ENCODE peak calls at places on chromosomes 1 and 21, in six cellular contexts. H, O, P, J, X and R are unnamed samples.

GRCh38 chr1:69871412-69871811 is 303.7 kb downstream of the LRRC7 start:
- DNase-seq in H (no peak), O (no peak), P (no peak), J (no peak), X (no peak), R (no peak)

GRCh38 chr21:28884481-28884880 is 108.2 kb downstream of the LTN1 start:
- DNase-seq in H (peak), O (no peak), P (peak), J (no peak), X (no peak), R (peak)

GRCh38 chr1:31705080-31705866 is 1.5 kb upstream of the COL16A1 start:
- DNase-seq in H (peak), O (peak), P (peak), J (peak), X (peak), R (peak)

GRCh38 chr1:63746129-63746864 is 27.5 kb upstream of the ROR1 start:
- DNase-seq in H (peak), O (peak), P (peak), J (no peak), X (no peak), R (peak)

GRCh38 chr1:3462356-3463012 is 8.0 kb downstream of the ARHGEF16 start:
- DNase-seq in H (no peak), O (no peak), P (no peak), J (peak), X (no peak), R (no peak)

GRCh38 chr1:87149166-87150065 is 179.3 kb upstream of the LMO4 start:
- DNase-seq in H (peak), O (no peak), P (peak), J (no peak), X (no peak), R (peak)

GRCh38 chr1:41811051-41811795 is 107.5 kb downstream of the HIVEP3 start:
- DNase-seq in H (peak), O (no peak), P (peak), J (no peak), X (no peak), R (peak)

GRCh38 chr1:69284508-69284907 is 283.2 kb upstream of the LRRC7 start:
- DNase-seq in H (no peak), O (no peak), P (no peak), J (no peak), X (no peak), R (no peak)

GRCh38 chr1:59014827-59015226 is 231.0 kb upstream of the JUN start:
- DNase-seq in H (no peak), O (no peak), P (no peak), J (no peak), X (no peak), R (no peak)

GRCh38 chr1:10724052-10724494 is 72.4 kb downstream of the CASZ1 start:
- DNase-seq in H (peak), O (peak), P (peak), J (peak), X (no peak), R (peak)

GRCh38 chr1:21814241-21814918 is 2.3 kb downstream of the LDLRAD2 start:
- DNase-seq in H (no peak), O (peak), P (no peak), J (no peak), X (no peak), R (no peak)

GRCh38 chr1:3419415-3420204 is 34.9 kb upstream of the ARHGEF16 start:
- DNase-seq in H (no peak), O (no peak), P (peak), J (no peak), X (no peak), R (peak)

GRCh38 chr1:171817511-171818265 is 23.6 kb upstream of the DNM3 start:
- DNase-seq in H (peak), O (peak), P (peak), J (no peak), X (no peak), R (peak)

GRCh38 chr1:11960710-11961109 is 19.5 kb upstream of the MFN2 start:
- DNase-seq in H (no peak), O (no peak), P (no peak), J (no peak), X (no peak), R (no peak)

GRCh38 chr1:153827168-153827964 is 52.2 kb downstream of the SLC27A3 start:
- DNase-seq in H (no peak), O (no peak), P (no peak), J (no peak), X (no peak), R (no peak)

GRCh38 chr1:1510912-1511532 is 940 bp upstream of the ATAD3A start:
- DNase-seq in H (no peak), O (peak), P (no peak), J (no peak), X (no peak), R (peak)

GRCh38 chr1:50271968-50272578 is 151.2 kb downstream of the DMRTA2 start:
- DNase-seq in H (no peak), O (peak), P (peak), J (no peak), X (peak), R (peak)

GRCh38 chr1:218336353-218336752 is 8.8 kb upstream of the TGFB2 start:
- DNase-seq in H (no peak), O (no peak), P (no peak), J (no peak), X (no peak), R (no peak)

GRCh38 chr1:185073725-185074124 is 28.4 kb downstream of the RNF2 start:
- DNase-seq in H (peak), O (no peak), P (peak), J (no peak), X (no peak), R (no peak)

GRCh38 chr1:213104604-213105003 is 53.6 kb downstream of the RPS6KC1 start:
- DNase-seq in H (no peak), O (no peak), P (no peak), J (no peak), X (no peak), R (no peak)

GRCh38 chr21:35335951-35336446 is 286.9 kb upstream of the RUNX1 start:
- DNase-seq in H (no peak), O (no peak), P (no peak), J (no peak), X (no peak), R (no peak)

GRCh38 chr1:3625151-3625907 is 514 bp downstream of the TPRG1L start:
- DNase-seq in H (peak), O (peak), P (peak), J (peak), X (no peak), R (peak)

DNA sequence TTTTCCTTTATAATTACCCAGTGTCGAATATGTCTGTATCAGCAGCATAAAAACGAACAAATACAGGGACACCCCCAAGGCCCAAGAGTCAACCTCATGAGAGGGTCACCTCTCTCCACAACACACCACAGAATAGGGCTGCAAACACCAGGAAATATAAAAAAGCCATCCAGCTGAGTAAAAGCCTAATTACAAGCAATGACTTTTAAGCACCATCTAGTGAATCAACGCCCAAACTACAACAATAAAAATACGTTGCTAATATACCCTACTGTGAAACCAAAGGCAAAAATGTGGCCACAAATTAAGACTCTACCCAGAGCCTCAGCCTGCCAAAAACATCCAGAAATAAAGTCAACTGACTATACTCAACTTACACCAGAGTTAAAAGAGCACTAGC is 817.9 kb upstream of the NEGR1 start:
- DNase-seq in H (no peak), O (no peak), P (no peak), J (no peak), X (no peak), R (no peak)
- TF ChIP-seq CTCF in H (no peak), O (no peak), P (no peak), J (no peak), X (no peak), R (no peak)

DNA sequence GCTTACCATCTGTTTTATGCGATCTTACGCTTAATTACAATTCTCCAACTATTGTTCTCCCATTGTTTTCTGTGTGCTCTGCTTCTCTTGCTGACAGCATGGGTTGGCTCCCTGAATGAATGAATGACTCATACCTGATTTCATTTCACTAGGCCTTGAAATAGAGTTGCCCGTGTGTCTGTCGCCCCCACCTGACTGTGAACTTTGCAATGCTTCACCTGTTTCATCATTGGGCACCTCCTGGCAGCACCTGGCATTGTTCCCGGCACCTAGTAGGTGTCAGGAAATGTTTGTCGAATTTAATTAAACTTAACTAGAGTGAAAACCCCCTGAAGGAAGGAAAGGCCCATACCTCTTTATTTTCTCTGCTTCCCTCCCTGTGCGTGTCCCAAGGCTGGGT is 120.5 kb upstream of the KLHDC7A start:
- DNase-seq in H (no peak), O (no peak), P (no peak), J (no peak), X (no peak), R (no peak)
- TF ChIP-seq CTCF in H (no peak), O (no peak), P (no peak), J (no peak), X (no peak), R (no peak)

GRCh38 chr1:115069186-115069585 is 20.1 kb downstream of the TSPAN2 start:
- DNase-seq in H (no peak), O (no peak), P (peak), J (peak), X (no peak), R (no peak)
- TF ChIP-seq CTCF in H (no peak), O (no peak), P (no peak), J (no peak), X (no peak), R (no peak)

DNA sequence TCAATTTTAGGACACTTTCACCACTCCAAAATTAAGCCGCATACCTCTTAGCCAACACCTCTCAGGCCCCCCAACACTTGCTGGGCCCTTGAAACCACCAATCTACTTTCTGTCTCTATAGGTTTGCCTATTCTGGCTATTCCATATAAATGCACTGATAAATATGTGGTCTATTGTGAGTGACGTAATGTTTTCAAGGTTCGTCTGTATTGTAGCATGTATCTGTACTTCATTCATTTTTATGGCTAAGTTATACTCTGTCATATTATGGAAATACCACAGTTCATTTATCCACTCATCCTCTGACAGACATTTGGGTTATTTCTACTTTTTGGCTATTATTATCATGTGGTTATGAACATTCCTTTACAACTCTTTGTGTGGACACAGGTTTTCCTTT is 359.9 kb upstream of the ST6GALNAC5 start:
- DNase-seq in H (no peak), O (no peak), P (no peak), J (no peak), X (no peak), R (no peak)
- TF ChIP-seq CTCF in H (no peak), O (no peak), P (no peak), J (no peak), X (no peak), R (no peak)

GRCh38 chr1:206885341-206886060 is 11.7 kb upstream of the IL24 start:
- DNase-seq in H (peak), O (no peak), P (peak), J (no peak), X (no peak), R (peak)

GRCh38 chr1:206883160-206883559 is 14.1 kb upstream of the IL24 start:
- DNase-seq in H (no peak), O (no peak), P (peak), J (no peak), X (no peak), R (no peak)

GRCh38 chr1:206880310-206880709 is 14.9 kb downstream of the IL20 start:
- DNase-seq in H (no peak), O (no peak), P (no peak), J (no peak), X (no peak), R (no peak)

GRCh38 chr1:206883876-206884275 is 13.4 kb upstream of the IL24 start:
- DNase-seq in H (no peak), O (no peak), P (no peak), J (no peak), X (no peak), R (no peak)

GRCh38 chr1:206882555-206882954 is 14.7 kb upstream of the IL24 start:
- DNase-seq in H (no peak), O (no peak), P (no peak), J (no peak), X (no peak), R (no peak)
- TF ChIP-seq CTCF in H (peak), O (no peak), P (no peak), J (no peak), X (no peak), R (peak)